ENCODE peak calls at places on chromosomes 12 and 14, in five cellular contexts. Q is cardiac muscle cell, T is endothelial cell of umbilical vein, R is right cardiac atrium, S is HCT116. H is an unnamed sample.

GRCh38 chr12:127230843-127231260 is 1036.1 kb upstream of the TMEM132C start:
- DNase-seq in Q (no peak), T (no peak), R (no peak), S (peak), H (peak)

GRCh38 chr12:30847259-30847658 is 79.3 kb upstream of the TSPAN11 start:
- DNase-seq in R (no peak), Q (peak), T (peak), S (peak), H (peak)

GRCh38 chr14:72793154-72793725 is 100.7 kb downstream of the DPF3 start:
- DNase-seq in R (no peak), T (no peak), S (no peak), Q (no peak), H (no peak)

GRCh38 chr12:113940929-113941486 is 25.1 kb downstream of the RBM19 start:
- DNase-seq in S (no peak), R (no peak), T (no peak), Q (no peak), H (no peak)

GRCh38 chr12:106073179-106073578 is 65.6 kb downstream of the NUAK1 start:
- DNase-seq in R (no peak), T (no peak), Q (no peak), S (no peak), H (no peak)

GRCh38 chr14:94110552-94111181 is at the start of gene IFI27:
- DNase-seq in T (peak), Q (no peak), R (peak), S (no peak), H (no peak)

GRCh38 chr14:39266589-39266870 is 32.8 kb downstream of the MIA2 start:
- DNase-seq in T (no peak), S (no peak), R (peak), Q (no peak), H (no peak)

GRCh38 chr12:69252033-69252432 is 12.7 kb downstream of the CPSF6 start:
- DNase-seq in R (no peak), S (no peak), T (no peak), Q (no peak), H (no peak)

GRCh38 chr12:26198742-26199141 is 3.4 kb downstream of the SSPN start:
- DNase-seq in R (peak), T (no peak), Q (no peak), S (no peak), H (no peak)

GRCh38 chr14:67557656-67558055 is 24.6 kb downstream of the PLEKHH1 start:
- DNase-seq in Q (no peak), S (no peak), T (no peak), R (no peak), H (no peak)

GRCh38 chr14:100305446-100306255 is 593 bp downstream of the SLC25A29 start:
- DNase-seq in S (no peak), R (peak), Q (no peak), T (peak), H (no peak)

GRCh38 chr14:61608245-61609142 is 86.8 kb upstream of the HIF1A start:
- DNase-seq in Q (no peak), T (peak), S (no peak), R (no peak), H (no peak)

GRCh38 chr14:85482549-85482948 is 47.4 kb upstream of the FLRT2 start:
- DNase-seq in T (no peak), Q (no peak), S (no peak), R (no peak), H (no peak)

GRCh38 chr12:64713372-64713771 is 45.8 kb downstream of the GNS start:
- DNase-seq in S (no peak), Q (no peak), R (no peak), T (no peak), H (no peak)

GRCh38 chr12:27901959-27902358 is 70.6 kb downstream of the PTHLH start:
- DNase-seq in Q (no peak), T (no peak), S (no peak), R (no peak), H (no peak)

GRCh38 chr12:120705618-120706017 is 4.6 kb upstream of the UNC119B start:
- DNase-seq in Q (no peak), T (no peak), S (no peak), R (no peak), H (no peak)

GRCh38 chr12:80470403-80470802 is 26.4 kb downstream of the PTPRQ start:
- DNase-seq in Q (no peak), T (no peak), S (no peak), R (no peak), H (no peak)

GRCh38 chr12:80472241-80472640 is 28.2 kb downstream of the PTPRQ start:
- DNase-seq in S (no peak), T (no peak), R (no peak), Q (no peak), H (no peak)

GRCh38 chr12:80472912-80473500 is 29.0 kb downstream of the PTPRQ start:
- DNase-seq in Q (peak), T (peak), S (peak), R (peak), H (peak)

DNA sequence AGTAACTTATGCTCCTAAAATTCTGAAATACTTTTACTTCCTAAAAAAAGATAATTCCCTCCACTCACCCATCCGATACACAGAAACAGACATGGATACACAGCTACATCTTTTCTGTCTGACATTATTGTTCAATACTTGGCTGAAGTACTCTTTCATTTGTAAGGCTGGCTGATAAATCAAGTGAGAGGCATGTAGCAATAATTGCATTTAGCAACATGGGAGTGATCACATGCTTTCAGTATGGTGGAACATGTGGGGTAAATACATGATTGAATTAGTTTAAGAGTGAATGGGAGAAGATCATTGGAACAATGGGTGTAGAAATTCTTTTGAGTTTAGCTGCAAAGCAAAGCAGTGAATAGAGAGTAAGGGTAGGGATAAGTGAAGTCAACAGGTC is 25.6 kb downstream of the PTPRQ start:
- DNase-seq in T (no peak), S (no peak), Q (no peak), R (no peak), H (no peak)
- H3K27ac ChIP-seq in T (no peak), S (no peak), Q (no peak), R (no peak), H (no peak)

GRCh38 chr12:53232641-53233538 is 881 bp upstream of the RARG start:
- DNase-seq in Q (peak), R (peak), T (no peak), S (no peak), H (no peak)

GRCh38 chr12:53230971-53231858 is 794 bp downstream of the RARG start:
- DNase-seq in T (no peak), S (no peak), R (no peak), Q (no peak), H (no peak)

GRCh38 chr12:53231859-53232640 is at the start of gene RARG:
- DNase-seq in R (peak), S (no peak), Q (no peak), T (no peak), H (no peak)

GRCh38 chr12:53227341-53227740 is 4.7 kb downstream of the RARG start:
- DNase-seq in S (no peak), R (no peak), T (no peak), Q (no peak), H (no peak)

GRCh38 chr12:53229454-53229853 is 2.6 kb downstream of the RARG start:
- DNase-seq in S (no peak), R (no peak), Q (no peak), T (no peak), H (no peak)
- H3K27ac ChIP-seq in S (no peak), R (no peak), Q (no peak), T (no peak), H (peak)

GRCh38 chr14:77406718-77407117 is 16.6 kb downstream of the NOXRED1 start:
- DNase-seq in Q (no peak), R (no peak), S (no peak), T (no peak), H (no peak)

GRCh38 chr14:77406086-77406485 is 17.2 kb downstream of the NOXRED1 start:
- DNase-seq in R (no peak), S (no peak), Q (no peak), T (no peak), H (no peak)

GRCh38 chr14:77403798-77404197 is 19.5 kb downstream of the NOXRED1 start:
- DNase-seq in R (no peak), Q (no peak), S (no peak), T (no peak), H (no peak)

GRCh38 chr14:77407158-77407557 is 16.2 kb downstream of the NOXRED1 start:
- DNase-seq in R (no peak), S (no peak), T (no peak), Q (no peak), H (no peak)

GRCh38 chr14:77409131-77409533 is 14.2 kb downstream of the NOXRED1 start:
- DNase-seq in R (no peak), S (peak), T (no peak), Q (peak), H (no peak)
- H3K27ac ChIP-seq in R (no peak), S (no peak), T (no peak), Q (no peak), H (no peak)

GRCh38 chr12:132665149-132665491 is 22.0 kb downstream of the POLE start:
- DNase-seq in R (no peak), T (no peak), Q (no peak), S (no peak), H (no peak)
- H3K27ac ChIP-seq in R (no peak), T (no peak), Q (no peak), S (no peak), H (no peak)

GRCh38 chr12:80936642-80937390 is 918 bp downstream of the LIN7A start:
- DNase-seq in S (peak), Q (peak), T (peak), R (peak), H (no peak)
- H3K27ac ChIP-seq in S (peak), Q (no peak), T (no peak), R (peak), H (no peak)

GRCh38 chr12:93427779-93428564 is 13.8 kb downstream of the UBE2N start:
- DNase-seq in S (no peak), R (no peak), Q (no peak), T (no peak), H (no peak)
- H3K27ac ChIP-seq in S (no peak), R (no peak), Q (peak), T (no peak), H (peak)

H was measured in epithelial cell of prostate.